ENCODE peak calls at places on chromosomes 13 and 19, in five cellular contexts. N is bronchial epithelial cell, P is fibroblast of the aortic adventitia, D is hippocampal formation, J is RWPE2. I is an unnamed sample.
A peak's percentile ranks its signal among the peaks of the same experiment; 100 is the strongest.

GRCh38 chr19:709965-710714 is 1.4 kb downstream of the PALM start:
- DNase-seq in N (no peak), P (peak; percentile 30), D (no peak), J (no peak), I (no peak)

GRCh38 chr19:2942928-2943640 is 1.7 kb downstream of the ZNF77 start:
- DNase-seq in N (no peak), P (no peak), D (no peak), J (no peak), I (no peak)

GRCh38 chr13:47794963-47795362 is 206.1 kb downstream of the SUCLA2 start:
- DNase-seq in N (no peak), P (peak; percentile 11), D (no peak), J (no peak), I (peak; percentile 6)

GRCh38 chr19:36418287-36419001 is at the start of gene ZFP82:
- DNase-seq in N (peak; percentile 37), P (peak; percentile 77), D (peak; percentile 53), J (peak; percentile 60), I (peak; percentile 79)

GRCh38 chr19:33394006-33394722 is 20.7 kb downstream of the CEBPG start:
- DNase-seq in N (peak; percentile 41), P (peak; percentile 86), D (no peak), J (peak; percentile 66), I (peak; percentile 93)

GRCh38 chr19:1855040-1855827 is 7.0 kb upstream of the REXO1 start:
- DNase-seq in N (peak; percentile 71), P (peak; percentile 85), D (no peak), J (peak; percentile 86), I (peak; percentile 92)

GRCh38 chr19:33373701-33374405 is at the start of gene CEBPG:
- DNase-seq in N (no peak), P (peak; percentile 69), D (no peak), J (no peak), I (peak; percentile 77)

GRCh38 chr19:19410553-19411550 is 5.4 kb downstream of the GATAD2A start:
- DNase-seq in N (no peak), P (no peak), D (no peak), J (no peak), I (no peak)

GRCh38 chr19:1779604-1779973 is 26.3 kb downstream of the ONECUT3 start:
- DNase-seq in N (no peak), P (no peak), D (no peak), J (no peak), I (no peak)

GRCh38 chr19:6204212-6204611 is 68.7 kb downstream of the ACSBG2 start:
- DNase-seq in N (no peak), P (peak; percentile 9), D (no peak), J (no peak), I (peak; percentile 48)

GRCh38 chr13:48873598-48873997 is 102.1 kb upstream of the FNDC3A start:
- DNase-seq in N (peak; percentile 70), P (peak; percentile 15), D (no peak), J (no peak), I (no peak)

GRCh38 chr19:7871280-7871529 is 3.0 kb downstream of the PRR36 start:
- DNase-seq in N (no peak), P (no peak), D (no peak), J (no peak), I (no peak)

GRCh38 chr19:22607653-22608430 is 26.3 kb upstream of the ZNF492 start:
- DNase-seq in N (no peak), P (no peak), D (no peak), J (no peak), I (no peak)

GRCh38 chr19:49591731-49592485 is 926 bp downstream of the PRR12 start:
- DNase-seq in N (peak; percentile 31), P (peak; percentile 41), D (no peak), J (no peak), I (peak; percentile 39)

GRCh38 chr13:111363121-111363520 is 42.7 kb downstream of the TEX29 start:
- DNase-seq in N (no peak), P (no peak), D (no peak), J (no peak), I (no peak)

GRCh38 chr19:12867120-12868099 is 13.8 kb downstream of the DNASE2 start:
- DNase-seq in N (peak; percentile 28), P (peak; percentile 37), D (no peak), J (no peak), I (no peak)

GRCh38 chr13:40508112-40508511 is 158.3 kb downstream of the FOXO1 start:
- DNase-seq in N (peak; percentile 63), P (peak; percentile 85), D (no peak), J (no peak), I (peak; percentile 69)

GRCh38 chr19:47713046-47714021 is at the start of gene EHD2:
- DNase-seq in N (peak; percentile 33), P (peak; percentile 78), D (no peak), J (no peak), I (peak; percentile 78)

GRCh38 chr13:94198666-94199065 is 280.8 kb downstream of the DCT start:
- DNase-seq in N (no peak), P (no peak), D (no peak), J (no peak), I (no peak)

GRCh38 chr13:30016398-30016797 is 166.0 kb upstream of the UBL3 start:
- DNase-seq in N (no peak), P (no peak), D (no peak), J (no peak), I (peak; percentile 35)

GRCh38 chr19:41540041-41540695 is 35.8 kb upstream of the CEACAM21 start:
- DNase-seq in N (no peak), P (no peak), D (no peak), J (no peak), I (peak; percentile 20)

GRCh38 chr13:94435604-94436226 is 43.8 kb downstream of the DCT start:
- DNase-seq in N (peak; percentile 63), P (peak; percentile 74), D (peak; percentile 90), J (no peak), I (peak; percentile 59)

GRCh38 chr13:24671367-24672117 is 8.7 kb upstream of the ATP12A start:
- DNase-seq in N (peak; percentile 92), P (peak; percentile 85), D (peak; percentile 32), J (peak; percentile 72), I (peak; percentile 96)

GRCh38 chr13:26991508-26992181 is 180.0 kb downstream of the USP12 start:
- DNase-seq in N (no peak), P (no peak), D (peak; percentile 57), J (no peak), I (no peak)

GRCh38 chr19:18660051-18660910 is 23.2 kb upstream of the CRTC1 start:
- DNase-seq in N (no peak), P (peak; percentile 45), D (no peak), J (peak; percentile 60), I (no peak)

GRCh38 chr19:5948697-5949564 is 29.0 kb downstream of the RANBP3 start:
- DNase-seq in N (no peak), P (peak; percentile 54), D (no peak), J (no peak), I (no peak)

GRCh38 chr13:114130708-114131580 is 1.5 kb downstream of the RASA3 start:
- DNase-seq in N (peak; percentile 71), P (peak; percentile 80), D (peak; percentile 29), J (no peak), I (peak; percentile 88)

GRCh38 chr19:52786078-52786463 is 520 bp downstream of the ZNF600 start:
- DNase-seq in N (peak; percentile 1), P (no peak), D (no peak), J (peak; percentile 63), I (no peak)

GRCh38 chr13:93224545-93224944 is 2.1 kb upstream of the GPC6 start:
- DNase-seq in N (no peak), P (peak; percentile 67), D (no peak), J (no peak), I (peak; percentile 84)

GRCh38 chr19:52739576-52739975 is 4.7 kb upstream of the ZNF611 start:
- DNase-seq in N (no peak), P (no peak), D (no peak), J (no peak), I (no peak)